ENCODE peak calls at places on chromosomes 5 and 9, in six cellular contexts. I is IMR-90, G is H9, M is H1, S is mesendoderm, Y is mesenchymal stem cell. R is an unnamed sample.

GRCh38 chr5:65190328-65191053 is 291.2 kb downstream of the ADAMTS6 start:
- DNase-seq in M (no peak), G (no peak), Y (peak; percentile 70), I (peak; percentile 99), S (no peak), R (no peak)

GRCh38 chr5:102722930-102723329 is 32.2 kb upstream of the PAM start:
- DNase-seq in S (peak; percentile 30), I (peak; percentile 56), Y (peak; percentile 42), G (no peak), M (no peak), R (no peak)

GRCh38 chr9:2622361-2623045 is 916 bp downstream of the VLDLR start:
- DNase-seq in S (peak; percentile 35), Y (peak; percentile 33), M (peak; percentile 55), I (peak; percentile 17), G (peak; percentile 39), R (peak; percentile 29)

GRCh38 chr9:132977626-132978450 is 656 bp upstream of the GFI1B start:
- DNase-seq in Y (peak; percentile 60), S (peak; percentile 87), I (peak; percentile 31), M (peak; percentile 90), G (peak; percentile 88), R (peak; percentile 56)

GRCh38 chr5:159581502-159582249 is 251.4 kb upstream of the IL12B start:
- DNase-seq in I (peak; percentile 45), M (no peak), Y (peak; percentile 34), G (no peak), S (peak; percentile 81), R (no peak)

GRCh38 chr5:137303509-137303908 is 195.6 kb downstream of the SPOCK1 start:
- DNase-seq in M (no peak), S (no peak), I (no peak), G (no peak), Y (no peak), R (no peak)

GRCh38 chr5:52603742-52604141 is 184.0 kb upstream of the ITGA1 start:
- DNase-seq in G (no peak), M (no peak), Y (no peak), I (no peak), S (no peak), R (no peak)

GRCh38 chr5:114544561-114544960 is 182.7 kb downstream of the KCNN2 start:
- DNase-seq in S (peak; percentile 53), G (no peak), Y (no peak), I (no peak), M (no peak), R (no peak)

GRCh38 chr9:4985376-4986266 is 549 bp downstream of the JAK2 start:
- DNase-seq in S (peak; percentile 72), I (peak; percentile 45), M (no peak), Y (peak; percentile 79), G (peak; percentile 45), R (peak; percentile 12)

GRCh38 chr5:170388240-170388639 is 927 bp downstream of the KCNMB1 start:
- DNase-seq in M (no peak), S (no peak), G (no peak), I (no peak), Y (no peak), R (no peak)

GRCh38 chr5:3599283-3600105 is 3.9 kb downstream of the IRX1 start:
- DNase-seq in Y (no peak), I (no peak), G (peak; percentile 77), M (peak; percentile 85), S (peak; percentile 80), R (no peak)

GRCh38 chr5:53109041-53109435 is 519 bp downstream of the MOCS2 start:
- DNase-seq in G (no peak), I (no peak), Y (peak; percentile 44), M (no peak), S (peak; percentile 5), R (peak; percentile 9)

GRCh38 chr5:123223906-123224305 is 134.9 kb downstream of the PRDM6 start:
- DNase-seq in G (no peak), I (peak; percentile 31), Y (no peak), S (no peak), M (no peak), R (no peak)

GRCh38 chr5:77620404-77620803 is 18.1 kb downstream of the OTP start:
- DNase-seq in S (peak; percentile 97), G (peak; percentile 91), I (no peak), Y (no peak), M (peak; percentile 58), R (no peak)

GRCh38 chr9:129352157-129352870 is 174.3 kb upstream of the IER5L start:
- DNase-seq in M (peak; percentile 93), G (peak; percentile 92), I (no peak), S (peak; percentile 90), Y (no peak), R (peak; percentile 80)

GRCh38 chr9:33139421-33140228 is 27.5 kb downstream of the B4GALT1 start:
- DNase-seq in S (no peak), Y (peak; percentile 88), I (peak; percentile 96), M (no peak), G (no peak), R (no peak)

GRCh38 chr5:108216890-108217289 is 165.0 kb downstream of the FBXL17 start:
- DNase-seq in I (peak; percentile 65), Y (peak; percentile 63), M (no peak), S (peak; percentile 51), G (no peak), R (no peak)

GRCh38 chr5:149432861-149433462 is 53.9 kb upstream of the IL17B start:
- DNase-seq in I (no peak), S (no peak), M (no peak), Y (peak; percentile 62), G (no peak), R (no peak)

GRCh38 chr5:93654676-93655075 is 71.7 kb downstream of the NR2F1 start:
- DNase-seq in Y (no peak), S (no peak), G (no peak), M (no peak), I (peak; percentile 28), R (no peak)

GRCh38 chr5:138732933-138733332 is 20.3 kb upstream of the CTNNA1 start:
- DNase-seq in S (no peak), Y (no peak), I (no peak), M (no peak), G (no peak), R (no peak)

GRCh38 chr9:83962165-83962564 is 17.9 kb downstream of the HNRNPK start:
- DNase-seq in Y (no peak), S (peak; percentile 75), I (peak; percentile 23), G (no peak), M (no peak), R (no peak)

GRCh38 chr5:157890825-157891587 is 32.1 kb upstream of the CLINT1 start:
- DNase-seq in M (no peak), I (peak; percentile 6), G (no peak), Y (no peak), S (peak; percentile 24), R (no peak)

GRCh38 chr9:74478606-74479005 is 18.5 kb upstream of the RORB start:
- DNase-seq in Y (no peak), I (no peak), M (no peak), G (no peak), S (no peak), R (no peak)

GRCh38 chr9:93813687-93814560 is 141.2 kb downstream of the BARX1 start:
- DNase-seq in S (no peak), M (no peak), Y (no peak), I (no peak), G (peak; percentile 46), R (peak; percentile 26)

GRCh38 chr5:138946831-138947560 is 71.9 kb upstream of the LRRTM2 start:
- DNase-seq in I (no peak), Y (no peak), S (no peak), M (no peak), G (no peak), R (no peak)

GRCh38 chr9:20319641-20320337 is 302.5 kb downstream of the MLLT3 start:
- DNase-seq in S (peak; percentile 31), M (no peak), Y (peak; percentile 92), I (peak; percentile 88), G (no peak), R (no peak)

GRCh38 chr5:179595916-179596315 is 27.6 kb downstream of the HNRNPH1 start:
- DNase-seq in I (peak; percentile 88), Y (peak; percentile 81), M (no peak), G (no peak), S (no peak), R (no peak)

GRCh38 chr9:36315283-36315682 is 57.0 kb upstream of the GNE start:
- DNase-seq in S (no peak), M (no peak), I (no peak), Y (peak; percentile 14), G (no peak), R (no peak)

GRCh38 chr9:36318212-36318802 is 60.1 kb upstream of the GNE start:
- DNase-seq in M (no peak), S (no peak), Y (no peak), I (no peak), G (no peak), R (no peak)

GRCh38 chr9:36317766-36318165 is 59.5 kb upstream of the GNE start:
- DNase-seq in S (peak; percentile 44), G (no peak), I (no peak), M (no peak), Y (no peak), R (no peak)

GRCh38 chr9:36316049-36316448 is 57.8 kb upstream of the GNE start:
- DNase-seq in S (no peak), I (no peak), G (no peak), M (no peak), Y (no peak), R (no peak)

GRCh38 chr9:36316629-36317317 is 58.5 kb upstream of the GNE start:
- DNase-seq in G (no peak), Y (no peak), M (no peak), S (no peak), I (no peak), R (no peak)
- H3K23ac ChIP-seq in G (no peak overlapping the region), Y (no peak overlapping the region), M (no peak overlapping the region), S (no peak overlapping the region), I (no peak overlapping the region), R (no peak overlapping the region)

DNA sequence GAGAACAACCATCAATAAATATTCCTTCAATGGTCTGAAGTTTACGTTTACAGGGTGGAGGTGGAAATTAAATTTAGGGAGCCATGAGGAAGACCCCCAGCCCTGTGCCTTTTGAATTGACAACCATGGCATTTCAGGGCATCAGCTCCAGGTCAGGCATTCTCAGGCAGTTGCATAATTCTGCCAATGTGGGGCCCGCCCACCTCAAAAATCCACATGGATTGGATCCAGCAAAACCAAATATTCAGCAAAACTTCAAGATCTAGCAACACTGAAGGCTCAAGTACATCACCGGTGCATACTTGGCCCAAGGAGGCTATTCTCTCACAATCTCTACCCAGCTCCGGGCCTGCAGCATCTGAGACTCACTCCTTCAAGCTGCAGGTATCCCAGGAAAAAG is 21.2 kb upstream of the ANXA2R start:
- DNase-seq in Y (no peak), S (no peak), I (no peak), G (no peak), M (no peak), R (no peak)
- H3K4ac ChIP-seq in Y (no peak overlapping the region), S (no peak overlapping the region), I (no peak overlapping the region), G (no peak overlapping the region), M (no peak overlapping the region), R (no peak overlapping the region)

DNA sequence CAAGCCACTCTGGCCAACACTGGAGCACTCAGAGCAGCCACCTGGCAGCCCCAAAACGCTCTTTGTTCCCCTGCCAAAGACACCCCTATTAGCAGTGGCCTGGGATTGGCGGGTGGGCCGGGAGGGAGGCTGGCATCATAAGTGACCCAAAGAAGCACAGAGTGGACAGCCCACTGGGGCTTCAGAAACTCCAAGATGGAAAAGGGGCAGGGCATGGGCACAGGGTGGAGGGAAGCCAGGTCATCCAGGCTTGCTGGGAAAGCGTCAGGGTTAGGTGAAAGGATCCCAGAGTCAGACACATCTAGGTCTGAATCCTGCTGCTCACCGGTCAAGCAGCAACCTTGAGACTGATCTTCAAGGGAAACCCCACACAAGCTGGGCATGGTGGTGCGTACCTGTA is 14.8 kb downstream of the EEIG1 start:
- DNase-seq in G (no peak), S (no peak), Y (no peak), M (no peak), I (no peak), R (no peak)
- H2BK120ac ChIP-seq in G (no peak overlapping the region), S (no peak overlapping the region), Y (peak overlapping the region; percentile 99), M (no peak overlapping the region), I (peak overlapping the region; percentile 97), R (no peak overlapping the region)

GRCh38 chr5:42995152-42995751 is 44.9 kb downstream of the ANXA2R start:
- DNase-seq in G (no peak), I (peak; percentile 38), M (no peak), S (no peak), Y (no peak), R (no peak)
- H3K23ac ChIP-seq in G (no peak overlapping the region), I (peak overlapping the region; percentile 95), M (no peak overlapping the region), S (no peak overlapping the region), Y (no peak overlapping the region), R (no peak overlapping the region)

R was measured in neuronal stem cell.